ENCODE peak calls at places on chromosomes 7 and 10, in ten cellular contexts. One of them, this sample, is unnamed.

GRCh38 chr7:44673771-44674170 is 67.3 kb downstream of the OGDH start:
- DNase-seq in psoas muscle: no peak
- DNase-seq in body of pancreas: no peak
- DNase-seq in neuronal stem cell: no peak
- DNase-seq in prostate gland: no peak
- DNase-seq in ascending aorta: no peak
- DNase-seq in Peyer's patch: no peak
- DNase-seq in mammary epithelial cell: no peak
- DNase-seq in colonic mucosa: no peak
- DNase-seq in WERI-Rb-1: no peak
- DNase-seq in this sample: no peak

GRCh38 chr10:1638889-1639418 is 98.4 kb downstream of the ADARB2 start:
- DNase-seq in Peyer's patch: no peak
- DNase-seq in body of pancreas: no peak
- DNase-seq in mammary epithelial cell: no peak
- DNase-seq in ascending aorta: no peak
- DNase-seq in prostate gland: no peak
- DNase-seq in neuronal stem cell: no peak
- DNase-seq in psoas muscle: no peak
- DNase-seq in colonic mucosa: no peak
- DNase-seq in WERI-Rb-1: no peak
- DNase-seq in this sample: peak; percentile 66

GRCh38 chr7:70303309-70303708 is 705.0 kb downstream of the AUTS2 start:
- DNase-seq in WERI-Rb-1: no peak
- DNase-seq in body of pancreas: no peak
- DNase-seq in Peyer's patch: no peak
- DNase-seq in psoas muscle: no peak
- DNase-seq in mammary epithelial cell: no peak
- DNase-seq in ascending aorta: no peak
- DNase-seq in prostate gland: no peak
- DNase-seq in colonic mucosa: no peak
- DNase-seq in neuronal stem cell: no peak
- DNase-seq in this sample: no peak

GRCh38 chr10:132546567-132547420 is 9.2 kb downstream of the INPP5A start:
- DNase-seq in WERI-Rb-1: no peak
- DNase-seq in colonic mucosa: no peak
- DNase-seq in prostate gland: no peak
- DNase-seq in mammary epithelial cell: no peak
- DNase-seq in Peyer's patch: peak; percentile 72
- DNase-seq in ascending aorta: no peak
- DNase-seq in body of pancreas: peak; percentile 60
- DNase-seq in neuronal stem cell: no peak
- DNase-seq in psoas muscle: peak; percentile 18
- DNase-seq in this sample: no peak

GRCh38 chr10:79026341-79026761 is 42.4 kb upstream of the ZMIZ1 start:
- DNase-seq in psoas muscle: peak; percentile 4
- DNase-seq in prostate gland: no peak
- DNase-seq in ascending aorta: no peak
- DNase-seq in mammary epithelial cell: no peak
- DNase-seq in WERI-Rb-1: no peak
- DNase-seq in Peyer's patch: no peak
- DNase-seq in neuronal stem cell: no peak
- DNase-seq in colonic mucosa: no peak
- DNase-seq in body of pancreas: no peak
- DNase-seq in this sample: no peak

GRCh38 chr10:74799840-74800239 is 26.6 kb upstream of the KAT6B start:
- DNase-seq in body of pancreas: no peak
- DNase-seq in ascending aorta: no peak
- DNase-seq in Peyer's patch: no peak
- DNase-seq in mammary epithelial cell: peak; percentile 94
- DNase-seq in neuronal stem cell: no peak
- DNase-seq in WERI-Rb-1: no peak
- DNase-seq in psoas muscle: no peak
- DNase-seq in prostate gland: peak; percentile 14
- DNase-seq in colonic mucosa: no peak
- DNase-seq in this sample: peak; percentile 82

GRCh38 chr7:2609001-2609411 is 22.8 kb upstream of the TTYH3 start:
- DNase-seq in colonic mucosa: no peak
- DNase-seq in body of pancreas: no peak
- DNase-seq in mammary epithelial cell: no peak
- DNase-seq in psoas muscle: no peak
- DNase-seq in prostate gland: no peak
- DNase-seq in neuronal stem cell: no peak
- DNase-seq in ascending aorta: no peak
- DNase-seq in Peyer's patch: peak; percentile 67
- DNase-seq in WERI-Rb-1: peak; percentile 46
- DNase-seq in this sample: no peak

GRCh38 chr7:24419070-24419469 is 135.1 kb downstream of the NPY start:
- DNase-seq in psoas muscle: no peak
- DNase-seq in prostate gland: no peak
- DNase-seq in ascending aorta: no peak
- DNase-seq in colonic mucosa: no peak
- DNase-seq in Peyer's patch: no peak
- DNase-seq in WERI-Rb-1: no peak
- DNase-seq in neuronal stem cell: no peak
- DNase-seq in mammary epithelial cell: no peak
- DNase-seq in body of pancreas: no peak
- DNase-seq in this sample: no peak

GRCh38 chr10:3891396-3891795 is 106.4 kb upstream of the KLF6 start:
- DNase-seq in neuronal stem cell: no peak
- DNase-seq in colonic mucosa: no peak
- DNase-seq in body of pancreas: no peak
- DNase-seq in mammary epithelial cell: no peak
- DNase-seq in prostate gland: no peak
- DNase-seq in psoas muscle: no peak
- DNase-seq in Peyer's patch: no peak
- DNase-seq in WERI-Rb-1: no peak
- DNase-seq in ascending aorta: no peak
- DNase-seq in this sample: no peak

GRCh38 chr7:131068604-131069021 is 259.1 kb upstream of the MKLN1 start:
- DNase-seq in prostate gland: no peak
- DNase-seq in psoas muscle: no peak
- DNase-seq in ascending aorta: no peak
- DNase-seq in Peyer's patch: no peak
- DNase-seq in mammary epithelial cell: no peak
- DNase-seq in WERI-Rb-1: no peak
- DNase-seq in neuronal stem cell: no peak
- DNase-seq in body of pancreas: no peak
- DNase-seq in colonic mucosa: no peak
- DNase-seq in this sample: no peak

GRCh38 chr7:56097700-56098099 is 4.9 kb upstream of the PHKG1 start:
- DNase-seq in mammary epithelial cell: peak; percentile 40
- DNase-seq in psoas muscle: peak; percentile 56
- DNase-seq in neuronal stem cell: no peak
- DNase-seq in ascending aorta: no peak
- DNase-seq in colonic mucosa: no peak
- DNase-seq in body of pancreas: peak; percentile 65
- DNase-seq in Peyer's patch: no peak
- DNase-seq in WERI-Rb-1: no peak
- DNase-seq in prostate gland: no peak
- DNase-seq in this sample: peak; percentile 86

GRCh38 chr7:15515201-15515777 is 46.5 kb downstream of the AGMO start:
- DNase-seq in ascending aorta: no peak
- DNase-seq in WERI-Rb-1: no peak
- DNase-seq in mammary epithelial cell: no peak
- DNase-seq in colonic mucosa: no peak
- DNase-seq in psoas muscle: no peak
- DNase-seq in body of pancreas: no peak
- DNase-seq in neuronal stem cell: no peak
- DNase-seq in Peyer's patch: no peak
- DNase-seq in prostate gland: no peak
- DNase-seq in this sample: no peak

GRCh38 chr10:51073461-51074237 is 638 bp upstream of the PRKG1 start:
- DNase-seq in colonic mucosa: peak; percentile 45
- DNase-seq in body of pancreas: peak; percentile 38
- DNase-seq in Peyer's patch: no peak
- DNase-seq in psoas muscle: peak; percentile 17
- DNase-seq in prostate gland: peak; percentile 11
- DNase-seq in mammary epithelial cell: peak; percentile 10
- DNase-seq in neuronal stem cell: peak; percentile 12
- DNase-seq in WERI-Rb-1: no peak
- DNase-seq in ascending aorta: no peak
- DNase-seq in this sample: peak; percentile 63

GRCh38 chr10:43389867-43390266 is 18.4 kb downstream of the FXYD4 start:
- DNase-seq in ascending aorta: no peak
- DNase-seq in body of pancreas: no peak
- DNase-seq in Peyer's patch: no peak
- DNase-seq in mammary epithelial cell: no peak
- DNase-seq in WERI-Rb-1: peak; percentile 66
- DNase-seq in colonic mucosa: no peak
- DNase-seq in prostate gland: no peak
- DNase-seq in neuronal stem cell: no peak
- DNase-seq in psoas muscle: no peak
- DNase-seq in this sample: no peak

GRCh38 chr10:94230134-94230785 is 132.5 kb downstream of the NOC3L start:
- DNase-seq in prostate gland: no peak
- DNase-seq in colonic mucosa: no peak
- DNase-seq in ascending aorta: no peak
- DNase-seq in mammary epithelial cell: no peak
- DNase-seq in WERI-Rb-1: no peak
- DNase-seq in neuronal stem cell: no peak
- DNase-seq in Peyer's patch: no peak
- DNase-seq in body of pancreas: no peak
- DNase-seq in psoas muscle: no peak
- DNase-seq in this sample: no peak

GRCh38 chr7:150947761-150948680 is 30.1 kb downstream of the KCNH2 start:
- DNase-seq in prostate gland: no peak
- DNase-seq in neuronal stem cell: no peak
- DNase-seq in Peyer's patch: no peak
- DNase-seq in WERI-Rb-1: no peak
- DNase-seq in body of pancreas: no peak
- DNase-seq in colonic mucosa: no peak
- DNase-seq in ascending aorta: no peak
- DNase-seq in psoas muscle: no peak
- DNase-seq in mammary epithelial cell: no peak
- DNase-seq in this sample: no peak

GRCh38 chr7:38451840-38452239 is 178.4 kb upstream of the TARP start:
- DNase-seq in colonic mucosa: no peak
- DNase-seq in Peyer's patch: no peak
- DNase-seq in mammary epithelial cell: peak; percentile 4
- DNase-seq in prostate gland: no peak
- DNase-seq in WERI-Rb-1: no peak
- DNase-seq in neuronal stem cell: no peak
- DNase-seq in ascending aorta: no peak
- DNase-seq in body of pancreas: no peak
- DNase-seq in psoas muscle: no peak
- DNase-seq in this sample: no peak

GRCh38 chr7:55099086-55099831 is 80.4 kb downstream of the EGFR start:
- DNase-seq in ascending aorta: no peak
- DNase-seq in body of pancreas: no peak
- DNase-seq in prostate gland: no peak
- DNase-seq in psoas muscle: no peak
- DNase-seq in Peyer's patch: no peak
- DNase-seq in colonic mucosa: no peak
- DNase-seq in neuronal stem cell: no peak
- DNase-seq in WERI-Rb-1: no peak
- DNase-seq in mammary epithelial cell: no peak
- DNase-seq in this sample: peak; percentile 23

GRCh38 chr7:35754741-35755140 is 46.1 kb upstream of the SEPTIN7 start:
- DNase-seq in colonic mucosa: no peak
- DNase-seq in ascending aorta: no peak
- DNase-seq in mammary epithelial cell: no peak
- DNase-seq in body of pancreas: no peak
- DNase-seq in WERI-Rb-1: no peak
- DNase-seq in neuronal stem cell: no peak
- DNase-seq in prostate gland: no peak
- DNase-seq in Peyer's patch: no peak
- DNase-seq in psoas muscle: no peak
- DNase-seq in this sample: no peak

GRCh38 chr7:22189741-22190140 is 167.2 kb downstream of the RAPGEF5 start:
- DNase-seq in mammary epithelial cell: no peak
- DNase-seq in neuronal stem cell: no peak
- DNase-seq in psoas muscle: no peak
- DNase-seq in colonic mucosa: no peak
- DNase-seq in prostate gland: no peak
- DNase-seq in Peyer's patch: no peak
- DNase-seq in WERI-Rb-1: no peak
- DNase-seq in body of pancreas: no peak
- DNase-seq in ascending aorta: no peak
- DNase-seq in this sample: no peak
- H3K4me3 ChIP-seq in mammary epithelial cell: no peak overlapping the region
- H3K4me3 ChIP-seq in neuronal stem cell: no peak overlapping the region
- H3K4me3 ChIP-seq in psoas muscle: no peak overlapping the region
- H3K4me3 ChIP-seq in colonic mucosa: no peak overlapping the region
- H3K4me3 ChIP-seq in prostate gland: no peak overlapping the region
- H3K4me3 ChIP-seq in Peyer's patch: no peak overlapping the region
- H3K4me3 ChIP-seq in WERI-Rb-1: no peak overlapping the region
- H3K4me3 ChIP-seq in body of pancreas: no peak overlapping the region
- H3K4me3 ChIP-seq in ascending aorta: no peak overlapping the region
- H3K4me3 ChIP-seq in this sample: no peak overlapping the region

DNA sequence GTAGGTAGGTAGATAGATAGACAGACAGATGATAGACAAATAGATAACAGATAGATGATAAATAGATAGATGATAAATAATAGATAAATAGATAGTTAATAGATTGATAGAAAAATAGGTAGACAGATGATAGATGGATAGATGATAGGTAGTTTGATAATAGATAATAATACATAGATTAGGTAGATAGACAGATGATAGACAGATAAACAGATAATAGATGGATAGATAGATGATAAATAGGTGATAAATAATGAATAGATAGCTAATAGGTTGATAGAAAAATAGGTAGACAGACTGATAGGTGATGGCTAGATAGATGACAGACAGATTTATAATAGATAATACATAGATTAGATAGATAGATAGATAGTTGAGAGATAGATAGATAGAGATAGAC is 350.5 kb upstream of the DPP6 start:
- DNase-seq in mammary epithelial cell: no peak
- DNase-seq in psoas muscle: no peak
- DNase-seq in colonic mucosa: no peak
- DNase-seq in prostate gland: no peak
- DNase-seq in WERI-Rb-1: no peak
- DNase-seq in body of pancreas: no peak
- DNase-seq in Peyer's patch: no peak
- DNase-seq in ascending aorta: no peak
- DNase-seq in neuronal stem cell: no peak
- DNase-seq in this sample: no peak
- H3K9me3 ChIP-seq in mammary epithelial cell: peaks cover 14% of the 10 kb centered on the region
- H3K9me3 ChIP-seq in psoas muscle: no peaks in the 10 kb centered on the region
- H3K9me3 ChIP-seq in colonic mucosa: no peaks in the 10 kb centered on the region
- H3K9me3 ChIP-seq in prostate gland: no peaks in the 10 kb centered on the region
- H3K9me3 ChIP-seq in WERI-Rb-1: no peaks in the 10 kb centered on the region
- H3K9me3 ChIP-seq in body of pancreas: no peaks in the 10 kb centered on the region
- H3K9me3 ChIP-seq in Peyer's patch: no peaks in the 10 kb centered on the region
- H3K9me3 ChIP-seq in ascending aorta: no peaks in the 10 kb centered on the region
- H3K9me3 ChIP-seq in neuronal stem cell: no peaks in the 10 kb centered on the region
- H3K9me3 ChIP-seq in this sample: no peaks in the 10 kb centered on the region

GRCh38 chr10:126583507-126584200 is 86.8 kb downstream of the C10orf90 start:
- DNase-seq in Peyer's patch: no peak
- DNase-seq in prostate gland: no peak
- DNase-seq in mammary epithelial cell: no peak
- DNase-seq in neuronal stem cell: no peak
- DNase-seq in ascending aorta: no peak
- DNase-seq in psoas muscle: no peak
- DNase-seq in colonic mucosa: no peak
- DNase-seq in body of pancreas: peak; percentile 88
- DNase-seq in WERI-Rb-1: no peak
- DNase-seq in this sample: no peak
- H3K27me3 ChIP-seq in Peyer's patch: no peaks in the 10 kb centered on the region
- H3K27me3 ChIP-seq in prostate gland: no peaks in the 10 kb centered on the region
- H3K27me3 ChIP-seq in mammary epithelial cell: peaks cover 2% of the 10 kb centered on the region
- H3K27me3 ChIP-seq in neuronal stem cell: no peaks in the 10 kb centered on the region
- H3K27me3 ChIP-seq in ascending aorta: no peaks in the 10 kb centered on the region
- H3K27me3 ChIP-seq in psoas muscle: no peaks in the 10 kb centered on the region
- H3K27me3 ChIP-seq in colonic mucosa: no peaks in the 10 kb centered on the region
- H3K27me3 ChIP-seq in body of pancreas: no peaks in the 10 kb centered on the region
- H3K27me3 ChIP-seq in WERI-Rb-1: no peaks in the 10 kb centered on the region
- H3K27me3 ChIP-seq in this sample: peaks cover 4% of the 10 kb centered on the region

GRCh38 chr7:98703916-98704315 is 86.8 kb downstream of the NPTX2 start:
- DNase-seq in psoas muscle: no peak
- DNase-seq in prostate gland: no peak
- DNase-seq in WERI-Rb-1: no peak
- DNase-seq in ascending aorta: no peak
- DNase-seq in colonic mucosa: no peak
- DNase-seq in mammary epithelial cell: no peak
- DNase-seq in neuronal stem cell: no peak
- DNase-seq in Peyer's patch: no peak
- DNase-seq in body of pancreas: no peak
- DNase-seq in this sample: no peak
- H3K4me3 ChIP-seq in psoas muscle: no peak overlapping the region
- H3K4me3 ChIP-seq in prostate gland: no peak overlapping the region
- H3K4me3 ChIP-seq in WERI-Rb-1: no peak overlapping the region
- H3K4me3 ChIP-seq in ascending aorta: no peak overlapping the region
- H3K4me3 ChIP-seq in colonic mucosa: no peak overlapping the region
- H3K4me3 ChIP-seq in mammary epithelial cell: no peak overlapping the region
- H3K4me3 ChIP-seq in neuronal stem cell: no peak overlapping the region
- H3K4me3 ChIP-seq in Peyer's patch: no peak overlapping the region
- H3K4me3 ChIP-seq in body of pancreas: no peak overlapping the region
- H3K4me3 ChIP-seq in this sample: no peak overlapping the region